ENCODE peak calls at places on chromosomes 6 and 20, in five cellular contexts. Y, W, B, Q and I are unnamed samples.

GRCh38 chr20:7503501-7503900 is 436.8 kb downstream of the HAO1 start:
- DNase-seq in Y (no peak), W (no peak), B (no peak), Q (no peak), I (no peak)

GRCh38 chr6:167893416-167893815 is 66.7 kb downstream of the AFDN start:
- DNase-seq in Y (no peak), W (no peak), B (no peak), Q (peak), I (no peak)

GRCh38 chr20:53092772-53093171 is 120.6 kb downstream of the TSHZ2 start:
- DNase-seq in Y (no peak), W (no peak), B (no peak), Q (no peak), I (no peak)

GRCh38 chr20:49426873-49427272 is 55.6 kb downstream of the KCNB1 start:
- DNase-seq in Y (no peak), W (peak), B (no peak), Q (no peak), I (no peak)

GRCh38 chr20:10984899-10985298 is 311.1 kb upstream of the JAG1 start:
- DNase-seq in Y (no peak), W (no peak), B (no peak), Q (no peak), I (no peak)

GRCh38 chr6:41648921-41649320 is 10.7 kb downstream of the MDFI start:
- DNase-seq in Y (no peak), W (no peak), B (no peak), Q (no peak), I (no peak)

GRCh38 chr20:15759546-15760216 is 813.6 kb downstream of the KIF16B start:
- DNase-seq in Y (peak), W (no peak), B (no peak), Q (no peak), I (peak)

GRCh38 chr20:46934746-46935283 is 40.2 kb downstream of the EYA2 start:
- DNase-seq in Y (no peak), W (no peak), B (no peak), Q (no peak), I (no peak)

GRCh38 chr6:166610104-166610503 is 16.9 kb downstream of the RPS6KA2 start:
- DNase-seq in Y (no peak), W (no peak), B (no peak), Q (no peak), I (no peak)

GRCh38 chr6:170022291-170022722 is 268.6 kb downstream of the DLL1 start:
- DNase-seq in Y (no peak), W (no peak), B (no peak), Q (no peak), I (no peak)

GRCh38 chr6:11714798-11715285 is 63.8 kb downstream of the ADTRP start:
- DNase-seq in Y (no peak), W (no peak), B (no peak), Q (no peak), I (no peak)

GRCh38 chr20:44704551-44704971 is 10.6 kb upstream of the CCN5 start:
- DNase-seq in Y (no peak), W (no peak), B (no peak), Q (peak), I (peak)

GRCh38 chr6:80143312-80143960 is 37.0 kb downstream of the BCKDHB start:
- DNase-seq in Y (no peak), W (no peak), B (no peak), Q (peak), I (peak)

GRCh38 chr6:37838209-37838921 is 18.8 kb downstream of the ZFAND3 start:
- DNase-seq in Y (no peak), W (no peak), B (no peak), Q (no peak), I (no peak)